ENCODE peak calls at places on chromosomes 3 and 15, in seven cellular contexts. One of them, this sample, is unnamed.
A peak's percentile ranks its signal among the peaks of the same experiment; 100 is the strongest.

GRCh38 chr15:85690546-85691226 is 104.0 kb downstream of the KLHL25 start:
- DNase-seq in NCI-H1105: no peak
- DNase-seq in GM04504: no peak
- DNase-seq in WERI-Rb-1: no peak
- DNase-seq in HT1080: no peak
- DNase-seq in stimulated activated CD8-positive, alpha-beta memory T cell treated with anti-CD3 and anti-CD28 coated beads, Interleukin-4, amount 100 ng/mL, for 24 hours: no peak
- DNase-seq in activated gamma-delta T cell treated with Interleukin-2 at 50 U/mL for 16 hours: no peak
- DNase-seq in this sample: no peak

GRCh38 chr3:124883766-124884473 is 3.2 kb downstream of the ITGB5 start:
- DNase-seq in HT1080: peak; percentile 86
- DNase-seq in stimulated activated CD8-positive, alpha-beta memory T cell treated with anti-CD3 and anti-CD28 coated beads, Interleukin-4, amount 100 ng/mL, for 24 hours: no peak
- DNase-seq in WERI-Rb-1: no peak
- DNase-seq in activated gamma-delta T cell treated with Interleukin-2 at 50 U/mL for 16 hours: no peak
- DNase-seq in GM04504: no peak
- DNase-seq in NCI-H1105: no peak
- DNase-seq in this sample: no peak

GRCh38 chr3:30667250-30667585 is 60.8 kb downstream of the TGFBR2 start:
- DNase-seq in HT1080: no peak
- DNase-seq in stimulated activated CD8-positive, alpha-beta memory T cell treated with anti-CD3 and anti-CD28 coated beads, Interleukin-4, amount 100 ng/mL, for 24 hours: no peak
- DNase-seq in GM04504: no peak
- DNase-seq in WERI-Rb-1: no peak
- DNase-seq in NCI-H1105: no peak
- DNase-seq in activated gamma-delta T cell treated with Interleukin-2 at 50 U/mL for 16 hours: no peak
- DNase-seq in this sample: no peak

GRCh38 chr15:77818484-77819270 is 186.0 kb upstream of the LINGO1 start:
- DNase-seq in NCI-H1105: no peak
- DNase-seq in stimulated activated CD8-positive, alpha-beta memory T cell treated with anti-CD3 and anti-CD28 coated beads, Interleukin-4, amount 100 ng/mL, for 24 hours: no peak
- DNase-seq in HT1080: no peak
- DNase-seq in activated gamma-delta T cell treated with Interleukin-2 at 50 U/mL for 16 hours: no peak
- DNase-seq in WERI-Rb-1: peak; percentile 77
- DNase-seq in GM04504: no peak
- DNase-seq in this sample: no peak

GRCh38 chr15:42184313-42184712 is 23.8 kb downstream of the VPS39 start:
- DNase-seq in activated gamma-delta T cell treated with Interleukin-2 at 50 U/mL for 16 hours: no peak
- DNase-seq in HT1080: no peak
- DNase-seq in WERI-Rb-1: no peak
- DNase-seq in GM04504: no peak
- DNase-seq in stimulated activated CD8-positive, alpha-beta memory T cell treated with anti-CD3 and anti-CD28 coated beads, Interleukin-4, amount 100 ng/mL, for 24 hours: no peak
- DNase-seq in NCI-H1105: no peak
- DNase-seq in this sample: peak; percentile 33

GRCh38 chr15:51075364-51075763 is 19.3 kb downstream of the TNFAIP8L3 start:
- DNase-seq in WERI-Rb-1: no peak
- DNase-seq in HT1080: no peak
- DNase-seq in activated gamma-delta T cell treated with Interleukin-2 at 50 U/mL for 16 hours: no peak
- DNase-seq in NCI-H1105: no peak
- DNase-seq in stimulated activated CD8-positive, alpha-beta memory T cell treated with anti-CD3 and anti-CD28 coated beads, Interleukin-4, amount 100 ng/mL, for 24 hours: no peak
- DNase-seq in GM04504: peak; percentile 32
- DNase-seq in this sample: peak; percentile 42

GRCh38 chr15:29129221-29129620 is 140.4 kb downstream of the NSMCE3 start:
- DNase-seq in WERI-Rb-1: no peak
- DNase-seq in GM04504: no peak
- DNase-seq in activated gamma-delta T cell treated with Interleukin-2 at 50 U/mL for 16 hours: no peak
- DNase-seq in stimulated activated CD8-positive, alpha-beta memory T cell treated with anti-CD3 and anti-CD28 coated beads, Interleukin-4, amount 100 ng/mL, for 24 hours: no peak
- DNase-seq in NCI-H1105: no peak
- DNase-seq in HT1080: no peak
- DNase-seq in this sample: no peak

GRCh38 chr3:153357436-153357835 is 195.4 kb downstream of the RAP2B start:
- DNase-seq in GM04504: no peak
- DNase-seq in stimulated activated CD8-positive, alpha-beta memory T cell treated with anti-CD3 and anti-CD28 coated beads, Interleukin-4, amount 100 ng/mL, for 24 hours: no peak
- DNase-seq in activated gamma-delta T cell treated with Interleukin-2 at 50 U/mL for 16 hours: no peak
- DNase-seq in NCI-H1105: peak; percentile 72
- DNase-seq in WERI-Rb-1: no peak
- DNase-seq in HT1080: no peak
- DNase-seq in this sample: no peak

GRCh38 chr15:63473999-63474809 is 30.2 kb upstream of the USP3 start:
- DNase-seq in stimulated activated CD8-positive, alpha-beta memory T cell treated with anti-CD3 and anti-CD28 coated beads, Interleukin-4, amount 100 ng/mL, for 24 hours: no peak
- DNase-seq in WERI-Rb-1: peak; percentile 83
- DNase-seq in HT1080: peak; percentile 65
- DNase-seq in GM04504: no peak
- DNase-seq in activated gamma-delta T cell treated with Interleukin-2 at 50 U/mL for 16 hours: peak; percentile 31
- DNase-seq in NCI-H1105: no peak
- DNase-seq in this sample: no peak

GRCh38 chr15:90266061-90266431 is 574 bp downstream of the NGRN start:
- DNase-seq in WERI-Rb-1: peak; percentile 30
- DNase-seq in stimulated activated CD8-positive, alpha-beta memory T cell treated with anti-CD3 and anti-CD28 coated beads, Interleukin-4, amount 100 ng/mL, for 24 hours: peak; percentile 31
- DNase-seq in NCI-H1105: no peak
- DNase-seq in GM04504: no peak
- DNase-seq in activated gamma-delta T cell treated with Interleukin-2 at 50 U/mL for 16 hours: peak; percentile 17
- DNase-seq in HT1080: no peak
- DNase-seq in this sample: no peak

GRCh38 chr15:77860101-77860691 is 217.3 kb downstream of the TBC1D2B start:
- DNase-seq in NCI-H1105: no peak
- DNase-seq in activated gamma-delta T cell treated with Interleukin-2 at 50 U/mL for 16 hours: no peak
- DNase-seq in HT1080: no peak
- DNase-seq in WERI-Rb-1: no peak
- DNase-seq in GM04504: no peak
- DNase-seq in stimulated activated CD8-positive, alpha-beta memory T cell treated with anti-CD3 and anti-CD28 coated beads, Interleukin-4, amount 100 ng/mL, for 24 hours: no peak
- DNase-seq in this sample: no peak

GRCh38 chr15:29677450-29677849 is 144.8 kb downstream of the TJP1 start:
- DNase-seq in activated gamma-delta T cell treated with Interleukin-2 at 50 U/mL for 16 hours: no peak
- DNase-seq in NCI-H1105: no peak
- DNase-seq in WERI-Rb-1: no peak
- DNase-seq in HT1080: no peak
- DNase-seq in GM04504: no peak
- DNase-seq in stimulated activated CD8-positive, alpha-beta memory T cell treated with anti-CD3 and anti-CD28 coated beads, Interleukin-4, amount 100 ng/mL, for 24 hours: no peak
- DNase-seq in this sample: no peak

GRCh38 chr3:63908081-63908736 is 4.0 kb downstream of the SCAANT1 start:
- DNase-seq in stimulated activated CD8-positive, alpha-beta memory T cell treated with anti-CD3 and anti-CD28 coated beads, Interleukin-4, amount 100 ng/mL, for 24 hours: no peak
- DNase-seq in WERI-Rb-1: no peak
- DNase-seq in activated gamma-delta T cell treated with Interleukin-2 at 50 U/mL for 16 hours: no peak
- DNase-seq in GM04504: no peak
- DNase-seq in HT1080: no peak
- DNase-seq in NCI-H1105: no peak
- DNase-seq in this sample: no peak

GRCh38 chr3:48398701-48399386 is 26.8 kb downstream of the FBXW12 start:
- DNase-seq in NCI-H1105: no peak
- DNase-seq in stimulated activated CD8-positive, alpha-beta memory T cell treated with anti-CD3 and anti-CD28 coated beads, Interleukin-4, amount 100 ng/mL, for 24 hours: no peak
- DNase-seq in activated gamma-delta T cell treated with Interleukin-2 at 50 U/mL for 16 hours: no peak
- DNase-seq in GM04504: no peak
- DNase-seq in HT1080: no peak
- DNase-seq in WERI-Rb-1: peak; percentile 6
- DNase-seq in this sample: no peak

GRCh38 chr3:49238274-49239127 is 38.5 kb downstream of the C3orf62 start:
- DNase-seq in activated gamma-delta T cell treated with Interleukin-2 at 50 U/mL for 16 hours: no peak
- DNase-seq in stimulated activated CD8-positive, alpha-beta memory T cell treated with anti-CD3 and anti-CD28 coated beads, Interleukin-4, amount 100 ng/mL, for 24 hours: no peak
- DNase-seq in HT1080: no peak
- DNase-seq in NCI-H1105: no peak
- DNase-seq in GM04504: no peak
- DNase-seq in WERI-Rb-1: no peak
- DNase-seq in this sample: no peak

GRCh38 chr3:56835626-56836025 is 33.9 kb upstream of the ARHGEF3 start:
- DNase-seq in HT1080: peak; percentile 64
- DNase-seq in stimulated activated CD8-positive, alpha-beta memory T cell treated with anti-CD3 and anti-CD28 coated beads, Interleukin-4, amount 100 ng/mL, for 24 hours: no peak
- DNase-seq in WERI-Rb-1: no peak
- DNase-seq in NCI-H1105: no peak
- DNase-seq in GM04504: no peak
- DNase-seq in activated gamma-delta T cell treated with Interleukin-2 at 50 U/mL for 16 hours: no peak
- DNase-seq in this sample: no peak

GRCh38 chr3:189025866-189026265 is 145.9 kb upstream of the TPRG1 start:
- DNase-seq in WERI-Rb-1: no peak
- DNase-seq in activated gamma-delta T cell treated with Interleukin-2 at 50 U/mL for 16 hours: no peak
- DNase-seq in stimulated activated CD8-positive, alpha-beta memory T cell treated with anti-CD3 and anti-CD28 coated beads, Interleukin-4, amount 100 ng/mL, for 24 hours: no peak
- DNase-seq in NCI-H1105: no peak
- DNase-seq in GM04504: no peak
- DNase-seq in HT1080: no peak
- DNase-seq in this sample: no peak

GRCh38 chr3:156474560-156475389 is 80.1 kb downstream of the SSR3 start:
- DNase-seq in NCI-H1105: no peak
- DNase-seq in activated gamma-delta T cell treated with Interleukin-2 at 50 U/mL for 16 hours: no peak
- DNase-seq in GM04504: no peak
- DNase-seq in WERI-Rb-1: peak; percentile 17
- DNase-seq in stimulated activated CD8-positive, alpha-beta memory T cell treated with anti-CD3 and anti-CD28 coated beads, Interleukin-4, amount 100 ng/mL, for 24 hours: no peak
- DNase-seq in HT1080: no peak
- DNase-seq in this sample: no peak

GRCh38 chr15:39499151-39499550 is 81.7 kb upstream of the THBS1 start:
- DNase-seq in GM04504: no peak
- DNase-seq in WERI-Rb-1: no peak
- DNase-seq in HT1080: no peak
- DNase-seq in NCI-H1105: no peak
- DNase-seq in stimulated activated CD8-positive, alpha-beta memory T cell treated with anti-CD3 and anti-CD28 coated beads, Interleukin-4, amount 100 ng/mL, for 24 hours: no peak
- DNase-seq in activated gamma-delta T cell treated with Interleukin-2 at 50 U/mL for 16 hours: no peak
- DNase-seq in this sample: no peak

GRCh38 chr15:89665449-89666146 is 10.3 kb upstream of the KIF7 start:
- DNase-seq in NCI-H1105: no peak
- DNase-seq in GM04504: no peak
- DNase-seq in activated gamma-delta T cell treated with Interleukin-2 at 50 U/mL for 16 hours: no peak
- DNase-seq in HT1080: no peak
- DNase-seq in WERI-Rb-1: peak; percentile 56
- DNase-seq in stimulated activated CD8-positive, alpha-beta memory T cell treated with anti-CD3 and anti-CD28 coated beads, Interleukin-4, amount 100 ng/mL, for 24 hours: no peak
- DNase-seq in this sample: peak; percentile 70

GRCh38 chr3:71258116-71258515 is 325.4 kb downstream of the FOXP1 start:
- DNase-seq in activated gamma-delta T cell treated with Interleukin-2 at 50 U/mL for 16 hours: no peak
- DNase-seq in HT1080: peak; percentile 90
- DNase-seq in stimulated activated CD8-positive, alpha-beta memory T cell treated with anti-CD3 and anti-CD28 coated beads, Interleukin-4, amount 100 ng/mL, for 24 hours: no peak
- DNase-seq in NCI-H1105: no peak
- DNase-seq in WERI-Rb-1: no peak
- DNase-seq in GM04504: peak; percentile 46
- DNase-seq in this sample: no peak

GRCh38 chr15:40567111-40567510 is 2.0 kb upstream of the RPUSD2 start:
- DNase-seq in activated gamma-delta T cell treated with Interleukin-2 at 50 U/mL for 16 hours: no peak
- DNase-seq in WERI-Rb-1: peak; percentile 43
- DNase-seq in stimulated activated CD8-positive, alpha-beta memory T cell treated with anti-CD3 and anti-CD28 coated beads, Interleukin-4, amount 100 ng/mL, for 24 hours: no peak
- DNase-seq in GM04504: no peak
- DNase-seq in HT1080: peak; percentile 54
- DNase-seq in NCI-H1105: no peak
- DNase-seq in this sample: no peak

GRCh38 chr3:23926736-23927135 is 9.8 kb downstream of the RPL15 start:
- DNase-seq in WERI-Rb-1: no peak
- DNase-seq in stimulated activated CD8-positive, alpha-beta memory T cell treated with anti-CD3 and anti-CD28 coated beads, Interleukin-4, amount 100 ng/mL, for 24 hours: no peak
- DNase-seq in HT1080: no peak
- DNase-seq in GM04504: no peak
- DNase-seq in activated gamma-delta T cell treated with Interleukin-2 at 50 U/mL for 16 hours: no peak
- DNase-seq in NCI-H1105: no peak
- DNase-seq in this sample: no peak

GRCh38 chr3:99544819-99545281 is 93.5 kb upstream of the COL8A1 start:
- DNase-seq in GM04504: no peak
- DNase-seq in HT1080: peak; percentile 31
- DNase-seq in NCI-H1105: no peak
- DNase-seq in WERI-Rb-1: no peak
- DNase-seq in activated gamma-delta T cell treated with Interleukin-2 at 50 U/mL for 16 hours: no peak
- DNase-seq in stimulated activated CD8-positive, alpha-beta memory T cell treated with anti-CD3 and anti-CD28 coated beads, Interleukin-4, amount 100 ng/mL, for 24 hours: no peak
- DNase-seq in this sample: peak; percentile 23

GRCh38 chr3:160401301-160402095 is 2.0 kb downstream of the SMC4 start:
- DNase-seq in GM04504: no peak
- DNase-seq in HT1080: peak; percentile 74
- DNase-seq in WERI-Rb-1: no peak
- DNase-seq in activated gamma-delta T cell treated with Interleukin-2 at 50 U/mL for 16 hours: no peak
- DNase-seq in stimulated activated CD8-positive, alpha-beta memory T cell treated with anti-CD3 and anti-CD28 coated beads, Interleukin-4, amount 100 ng/mL, for 24 hours: no peak
- DNase-seq in NCI-H1105: peak; percentile 19
- DNase-seq in this sample: no peak

GRCh38 chr15:71705151-71705550 is 105.2 kb upstream of the NR2E3 start:
- DNase-seq in GM04504: no peak
- DNase-seq in activated gamma-delta T cell treated with Interleukin-2 at 50 U/mL for 16 hours: no peak
- DNase-seq in stimulated activated CD8-positive, alpha-beta memory T cell treated with anti-CD3 and anti-CD28 coated beads, Interleukin-4, amount 100 ng/mL, for 24 hours: no peak
- DNase-seq in WERI-Rb-1: no peak
- DNase-seq in NCI-H1105: no peak
- DNase-seq in HT1080: peak; percentile 13
- DNase-seq in this sample: no peak

GRCh38 chr3:44227622-44228021 is 14.1 kb upstream of the TOPAZ1 start:
- DNase-seq in activated gamma-delta T cell treated with Interleukin-2 at 50 U/mL for 16 hours: no peak
- DNase-seq in GM04504: no peak
- DNase-seq in NCI-H1105: no peak
- DNase-seq in stimulated activated CD8-positive, alpha-beta memory T cell treated with anti-CD3 and anti-CD28 coated beads, Interleukin-4, amount 100 ng/mL, for 24 hours: no peak
- DNase-seq in WERI-Rb-1: no peak
- DNase-seq in HT1080: no peak
- DNase-seq in this sample: no peak

GRCh38 chr15:82159922-82160321 is 102.6 kb downstream of the EFL1 start:
- DNase-seq in stimulated activated CD8-positive, alpha-beta memory T cell treated with anti-CD3 and anti-CD28 coated beads, Interleukin-4, amount 100 ng/mL, for 24 hours: no peak
- DNase-seq in WERI-Rb-1: no peak
- DNase-seq in HT1080: peak; percentile 98
- DNase-seq in NCI-H1105: no peak
- DNase-seq in GM04504: peak; percentile 98
- DNase-seq in activated gamma-delta T cell treated with Interleukin-2 at 50 U/mL for 16 hours: no peak
- DNase-seq in this sample: no peak

GRCh38 chr3:168061332-168061996 is 34.3 kb downstream of the GOLIM4 start:
- DNase-seq in stimulated activated CD8-positive, alpha-beta memory T cell treated with anti-CD3 and anti-CD28 coated beads, Interleukin-4, amount 100 ng/mL, for 24 hours: no peak
- DNase-seq in NCI-H1105: no peak
- DNase-seq in GM04504: no peak
- DNase-seq in activated gamma-delta T cell treated with Interleukin-2 at 50 U/mL for 16 hours: no peak
- DNase-seq in HT1080: peak; percentile 17
- DNase-seq in WERI-Rb-1: no peak
- DNase-seq in this sample: no peak

GRCh38 chr15:25188551-25189101 is 233.8 kb downstream of the SNRPN start:
- DNase-seq in NCI-H1105: no peak
- DNase-seq in HT1080: no peak
- DNase-seq in GM04504: no peak
- DNase-seq in WERI-Rb-1: no peak
- DNase-seq in stimulated activated CD8-positive, alpha-beta memory T cell treated with anti-CD3 and anti-CD28 coated beads, Interleukin-4, amount 100 ng/mL, for 24 hours: no peak
- DNase-seq in activated gamma-delta T cell treated with Interleukin-2 at 50 U/mL for 16 hours: no peak
- DNase-seq in this sample: no peak

GRCh38 chr15:65088643-65089021 is 12.1 kb downstream of the KBTBD13 start:
- DNase-seq in NCI-H1105: no peak
- DNase-seq in activated gamma-delta T cell treated with Interleukin-2 at 50 U/mL for 16 hours: no peak
- DNase-seq in stimulated activated CD8-positive, alpha-beta memory T cell treated with anti-CD3 and anti-CD28 coated beads, Interleukin-4, amount 100 ng/mL, for 24 hours: no peak
- DNase-seq in HT1080: no peak
- DNase-seq in WERI-Rb-1: no peak
- DNase-seq in GM04504: no peak
- DNase-seq in this sample: no peak

GRCh38 chr3:178518660-178519396 is 17.4 kb upstream of the KCNMB2 start:
- DNase-seq in HT1080: peak; percentile 79
- DNase-seq in GM04504: no peak
- DNase-seq in stimulated activated CD8-positive, alpha-beta memory T cell treated with anti-CD3 and anti-CD28 coated beads, Interleukin-4, amount 100 ng/mL, for 24 hours: no peak
- DNase-seq in activated gamma-delta T cell treated with Interleukin-2 at 50 U/mL for 16 hours: no peak
- DNase-seq in NCI-H1105: no peak
- DNase-seq in WERI-Rb-1: no peak
- DNase-seq in this sample: no peak